ENCODE peak calls at places on chromosomes 7 and 10, in seven cellular contexts. L is mucosa of descending colon, S is astrocyte of the spinal cord, F is dorsolateral prefrontal cortex, I is cardiac fibroblast, B is OCI-LY7, T is lower lobe of right lung. U is an unnamed sample.

GRCh38 chr10:44706745-44707144 is 204.4 kb upstream of the TMEM72 start:
- DNase-seq in S (peak), F (no peak), L (no peak), I (peak), B (no peak), T (no peak), U (no peak)

GRCh38 chr7:85287126-85287825 is 100.4 kb upstream of the SEMA3D start:
- DNase-seq in B (no peak), T (no peak), F (no peak), I (peak), L (no peak), S (peak), U (no peak)

GRCh38 chr7:73482746-73483145 is 39.3 kb downstream of the BAZ1B start:
- DNase-seq in F (no peak), I (no peak), B (no peak), S (peak), T (no peak), L (no peak), U (no peak)

GRCh38 chr7:34339061-34339526 is 318.9 kb upstream of the NPSR1 start:
- DNase-seq in S (peak), B (no peak), I (peak), T (no peak), L (no peak), F (no peak), U (no peak)

GRCh38 chr10:100186253-100186780 is 488 bp upstream of the ERLIN1 start:
- DNase-seq in B (no peak), S (no peak), T (peak), I (peak), F (peak), L (peak), U (no peak)

GRCh38 chr7:11373546-11374142 is 400.0 kb downstream of the PHF14 start:
- DNase-seq in I (peak), B (peak), T (no peak), F (no peak), S (peak), L (no peak), U (no peak)

GRCh38 chr10:86020139-86020538 is 346.5 kb downstream of the GRID1 start:
- DNase-seq in I (no peak), L (no peak), B (no peak), T (no peak), S (no peak), F (no peak), U (no peak)

GRCh38 chr10:124677291-124677690 is 66.9 kb downstream of the FAM53B start:
- DNase-seq in L (no peak), F (no peak), T (peak), B (no peak), I (no peak), S (no peak), U (no peak)

GRCh38 chr7:92768501-92769360 is 67.6 kb downstream of the CDK6 start:
- DNase-seq in B (peak), L (no peak), F (no peak), S (no peak), T (no peak), I (peak), U (peak)

GRCh38 chr10:90204131-90204955 is 503.0 kb downstream of the KIF20B start:
- DNase-seq in F (no peak), B (no peak), S (no peak), I (no peak), T (no peak), L (no peak), U (no peak)

GRCh38 chr10:71531485-71532446 is 135.0 kb downstream of the CDH23 start:
- DNase-seq in F (no peak), S (no peak), T (no peak), B (peak), I (no peak), L (no peak), U (peak)

GRCh38 chr7:19139706-19140327 is 5.4 kb downstream of the FERD3L start:
- DNase-seq in T (no peak), S (no peak), B (no peak), L (no peak), F (no peak), I (no peak), U (no peak)

GRCh38 chr10:32906595-32906994 is 51.4 kb downstream of the ITGB1 start:
- DNase-seq in S (no peak), T (no peak), L (no peak), F (no peak), B (no peak), I (no peak), U (no peak)

GRCh38 chr10:114665406-114665805 is 7.3 kb upstream of the ABLIM1 start:
- DNase-seq in S (no peak), F (no peak), I (no peak), T (no peak), B (no peak), L (no peak), U (no peak)

GRCh38 chr7:122902751-122903495 is 16.7 kb upstream of the CADPS2 start:
- DNase-seq in S (no peak), T (no peak), L (no peak), F (no peak), B (no peak), I (peak), U (no peak)

GRCh38 chr10:61939575-61940301 is 38.2 kb downstream of the ARID5B start:
- DNase-seq in I (peak), T (no peak), L (no peak), B (no peak), F (no peak), S (peak), U (no peak)

GRCh38 chr7:133783276-133783675 is 343.9 kb upstream of the LRGUK start:
- DNase-seq in I (peak), L (no peak), F (no peak), S (no peak), B (no peak), T (no peak), U (no peak)

GRCh38 chr7:503575-504111 is 16.0 kb downstream of the PDGFA start:
- DNase-seq in I (no peak), L (peak), T (peak), S (no peak), F (no peak), B (no peak), U (no peak)

GRCh38 chr7:116706668-116707126 is 34.7 kb downstream of the MET start:
- DNase-seq in F (no peak), S (peak), T (no peak), B (no peak), L (peak), I (peak), U (no peak)

GRCh38 chr7:81410471-81411117 is 359.3 kb downstream of the HGF start:
- DNase-seq in S (no peak), T (no peak), B (no peak), L (peak), I (no peak), F (no peak), U (no peak)

GRCh38 chr10:109992485-109992884 is 15.3 kb upstream of the ADD3 start:
- DNase-seq in T (no peak), B (no peak), S (peak), F (no peak), L (no peak), I (peak), U (no peak)

GRCh38 chr7:11328309-11328708 is 354.6 kb downstream of the PHF14 start:
- DNase-seq in B (no peak), S (peak), L (no peak), I (peak), F (no peak), T (no peak), U (no peak)

GRCh38 chr10:19629559-19629958 is 186.7 kb upstream of the PLXDC2 start:
- DNase-seq in I (peak), F (peak), S (peak), T (peak), L (peak), B (no peak), U (no peak)

GRCh38 chr7:105353752-105354328 is 34.9 kb downstream of the SRPK2 start:
- DNase-seq in T (peak), F (no peak), I (peak), B (peak), S (peak), L (peak), U (no peak)

GRCh38 chr10:52308251-52309031 is 5.6 kb upstream of the DKK1 start:
- DNase-seq in S (peak), L (peak), B (peak), T (peak), F (peak), I (peak), U (peak)
- TF ChIP-seq CTCF in S (peak), L (peak), B (peak), T (peak), F (peak), I (peak), U (peak)

GRCh38 chr10:29947701-29948060 is 111.7 kb downstream of the JCAD start:
- DNase-seq in I (no peak), S (no peak), B (no peak), F (no peak), T (no peak), L (no peak), U (no peak)
- TF ChIP-seq CTCF in I (no peak), S (peak), B (no peak), F (no peak), T (no peak), L (no peak), U (no peak)

GRCh38 chr10:30270247-30270646 is 78.8 kb downstream of the MTPAP start:
- DNase-seq in L (no peak), F (no peak), T (no peak), I (peak), S (peak), B (peak), U (no peak)
- TF ChIP-seq CTCF in L (no peak), F (peak), T (no peak), I (no peak), S (peak), B (peak), U (no peak)

DNA sequence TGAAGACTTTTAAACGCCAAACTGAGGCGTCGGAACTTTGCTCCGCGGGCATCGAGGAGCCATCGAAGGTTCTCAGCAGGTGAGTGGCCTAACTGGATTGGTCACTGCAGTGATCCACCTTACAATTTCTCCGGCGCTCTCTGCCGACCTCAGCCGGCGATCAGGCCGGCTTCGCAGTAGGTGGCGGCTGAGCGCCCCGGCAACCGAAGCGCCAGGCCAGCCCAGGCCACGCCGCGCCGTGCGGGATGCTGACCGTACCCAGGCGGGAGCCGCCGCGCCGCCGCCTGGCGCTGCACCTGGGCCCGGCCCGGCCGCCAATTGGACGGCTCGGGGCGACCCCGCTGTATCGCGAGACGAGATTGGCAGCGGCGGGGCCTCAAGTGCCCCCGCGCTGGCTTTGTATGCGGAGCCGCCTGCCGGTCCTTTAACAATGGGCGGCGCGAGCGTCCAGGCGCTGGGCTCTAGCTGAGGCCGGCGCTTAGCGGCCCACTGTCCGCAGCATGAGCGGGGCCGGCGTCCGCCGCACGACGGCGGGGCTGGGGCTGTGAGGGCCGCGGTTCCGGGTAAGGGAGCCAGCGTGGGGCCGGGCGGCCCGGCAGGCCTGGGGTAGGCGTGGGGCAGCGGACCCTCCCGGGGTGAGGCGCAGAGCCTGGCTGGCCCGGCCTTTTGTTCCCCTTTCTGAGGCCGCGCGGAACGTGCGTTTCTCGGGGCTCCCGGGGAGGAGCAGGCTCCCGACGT is at the start of gene CCNJ:
- DNase-seq in T (peak), I (peak), S (peak), L (peak), F (peak), B (peak), U (peak)
- TF ChIP-seq CTCF in T (peak), I (no peak), S (no peak), L (no peak), F (peak), B (peak), U (peak)

GRCh38 chr7:95342642-95343252 is 18.4 kb upstream of the PON1 start:
- DNase-seq in F (no peak), S (peak), L (no peak), B (no peak), I (no peak), T (no peak), U (no peak)
- TF ChIP-seq CTCF in F (no peak), S (peak), L (no peak), B (no peak), I (no peak), T (no peak), U (no peak)

DNA sequence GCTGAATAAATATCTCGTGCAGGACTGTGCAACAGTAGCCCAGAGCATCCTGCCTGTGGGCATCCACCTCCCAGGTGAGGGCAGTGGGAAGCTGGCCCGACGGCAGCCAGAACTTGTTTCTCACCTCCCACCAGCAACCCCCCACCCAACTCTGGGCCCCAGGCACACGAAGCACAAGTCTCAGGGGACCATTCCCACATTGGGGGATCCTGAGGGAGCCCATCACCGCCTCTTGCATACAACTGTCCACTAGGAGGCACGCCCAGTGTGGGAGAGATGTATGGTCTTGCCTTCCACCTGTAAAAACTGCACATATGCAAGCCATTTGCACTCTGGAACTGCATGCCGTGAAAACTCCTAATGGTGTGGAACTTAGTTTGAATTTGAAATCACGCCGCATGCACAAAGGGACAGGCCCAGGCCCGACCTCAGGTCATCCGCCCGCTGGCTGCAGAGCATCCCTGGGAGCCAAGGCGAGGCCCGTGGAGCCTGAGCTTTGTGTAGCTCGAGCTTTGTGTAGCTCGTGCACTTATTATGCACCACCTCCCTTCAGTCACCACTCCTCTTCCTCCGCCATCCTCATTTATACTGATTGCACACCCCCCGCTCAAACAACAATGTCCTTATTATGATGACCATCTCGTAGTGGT is 147.9 kb downstream of the ADCY1 start:
- DNase-seq in T (no peak), S (no peak), L (no peak), B (no peak), F (no peak), I (no peak), U (no peak)
- TF ChIP-seq CTCF in T (no peak), S (no peak), L (no peak), B (no peak), F (no peak), I (no peak), U (no peak)

GRCh38 chr10:76523215-76523614 is 1091.8 kb downstream of the LRMDA start:
- DNase-seq in S (no peak), B (no peak), L (no peak), F (no peak), T (no peak), I (no peak), U (no peak)

DNA sequence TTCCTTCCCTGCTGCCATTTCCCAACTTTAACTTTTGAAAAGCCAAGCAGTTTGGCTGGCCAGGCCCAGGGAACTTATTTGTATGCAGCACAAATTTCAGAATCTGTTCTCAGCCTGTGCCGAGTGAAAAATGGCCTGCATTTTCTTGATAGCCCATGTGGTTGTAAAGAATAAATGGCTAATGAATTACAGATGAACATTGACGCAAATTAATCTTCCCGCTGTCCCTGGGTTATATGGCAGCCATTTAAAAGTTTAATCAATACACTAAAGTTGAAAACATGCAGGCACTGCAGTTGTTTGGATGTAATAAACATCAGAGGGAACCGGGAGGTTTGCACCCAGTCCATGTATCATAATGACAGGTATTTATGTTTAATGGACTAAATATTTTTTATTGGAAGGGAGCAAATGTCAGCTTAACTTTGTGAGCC is 1092.4 kb downstream of the LRMDA start:
- DNase-seq in B (no peak), I (no peak), T (no peak), L (no peak), S (no peak), F (no peak), U (no peak)
- TF ChIP-seq CTCF in B (no peak), I (no peak), T (no peak), L (no peak), S (no peak), F (no peak), U (no peak)

GRCh38 chr10:120184547-120185337 is 272.3 kb upstream of the PLPP4 start:
- DNase-seq in I (no peak), S (no peak), T (no peak), B (no peak), L (no peak), F (no peak), U (no peak)
- TF ChIP-seq CTCF in I (no peak), S (no peak), T (no peak), B (no peak), L (no peak), F (no peak), U (no peak)

GRCh38 chr10:52410916-52411315 is 96.8 kb downstream of the DKK1 start:
- DNase-seq in B (no peak), I (no peak), L (no peak), F (no peak), S (no peak), T (no peak), U (no peak)
- TF ChIP-seq CTCF in B (no peak), I (no peak), L (no peak), F (no peak), S (no peak), T (no peak), U (no peak)

DNA sequence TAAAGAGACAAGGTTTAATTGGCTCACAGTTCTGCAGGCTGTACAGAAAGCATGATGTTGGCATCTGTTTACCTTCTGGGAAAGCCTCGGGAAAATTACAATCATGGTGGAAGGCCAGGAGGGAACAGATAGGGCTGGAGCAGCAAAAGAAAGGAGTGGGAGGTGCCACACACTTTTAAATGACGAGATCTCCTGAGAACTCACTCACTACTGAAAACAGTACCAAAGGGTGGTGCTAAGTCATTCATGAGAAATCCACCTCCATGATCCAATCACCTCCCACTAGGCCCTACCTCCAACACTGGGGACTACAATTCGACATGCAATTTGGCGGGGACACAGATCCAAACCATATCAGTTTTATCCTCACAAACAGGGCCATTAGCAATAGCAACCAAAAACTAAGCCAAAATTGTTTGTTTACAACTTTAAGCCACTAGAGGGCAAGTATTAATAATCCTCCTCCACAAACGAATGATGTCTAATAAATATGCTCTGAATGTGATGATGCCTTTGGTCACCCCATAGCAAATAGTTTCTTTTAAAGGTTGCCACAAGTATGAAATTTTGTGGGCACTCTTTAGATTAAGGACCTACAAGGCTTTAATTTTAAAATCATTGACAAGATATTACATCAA is 129.2 kb upstream of the NRBF2 start:
- DNase-seq in F (no peak), T (no peak), B (peak), L (no peak), I (peak), S (no peak), U (peak)
- TF ChIP-seq CTCF in F (no peak), T (peak), B (peak), L (no peak), I (peak), S (peak), U (peak)

U was measured in GM13977.